ENCODE peak calls at places on chromosomes 4 and X, in ten cellular contexts. H is iPS DF 6.9, L is AG10803, X is cardiac muscle cell, P is endodermal cell, O is ovary, V is heart left ventricle, F is MG63, I is tibial artery, G is fibroblast of lung. E is an unnamed sample.

GRCh38 chr4:41134581-41134980 is 79.8 kb downstream of the APBB2 start:
- DNase-seq in O (no peak), G (no peak), P (no peak), F (no peak), V (no peak), X (no peak), H (no peak), I (no peak), L (peak), E (peak)

GRCh38 chr4:142091691-142092182 is 455.4 kb downstream of the IL15 start:
- DNase-seq in V (peak), I (peak), O (no peak), L (peak), H (no peak), G (peak), P (no peak), X (no peak), F (peak), E (peak)

GRCh38 chrX:53481093-53481492 is 46.9 kb upstream of the HSD17B10 start:
- DNase-seq in X (no peak), L (no peak), F (no peak), I (no peak), H (no peak), G (no peak), V (no peak), O (no peak), P (peak), E (no peak)

GRCh38 chr4:100317032-100317864 is 127.0 kb upstream of the DDIT4L start:
- DNase-seq in X (no peak), G (no peak), F (no peak), V (no peak), O (no peak), P (no peak), H (no peak), I (no peak), L (peak), E (peak)

GRCh38 chr4:6542951-6543350 is 32.0 kb upstream of the MAN2B2 start:
- DNase-seq in P (no peak), F (no peak), I (no peak), G (no peak), O (no peak), V (no peak), L (no peak), X (no peak), H (no peak), E (no peak)

GRCh38 chr4:107094332-107094731 is 58.2 kb upstream of the DKK2 start:
- DNase-seq in H (no peak), O (no peak), G (peak), I (no peak), V (no peak), X (peak), F (no peak), L (peak), P (no peak), E (peak)

GRCh38 chr4:122621010-122621616 is at the start of gene IL21:
- DNase-seq in H (no peak), V (no peak), F (no peak), G (no peak), P (no peak), O (no peak), L (no peak), I (no peak), X (no peak), E (no peak)

GRCh38 chr4:53490161-53490915 is 100.9 kb downstream of the LNX1 start:
- DNase-seq in O (no peak), G (peak), I (no peak), P (no peak), X (no peak), L (peak), H (no peak), F (no peak), V (no peak), E (peak)

GRCh38 chr4:72712997-72713396 is 144.0 kb upstream of the ADAMTS3 start:
- DNase-seq in I (no peak), G (no peak), X (no peak), L (no peak), H (no peak), O (no peak), V (no peak), F (no peak), P (no peak), E (no peak)

GRCh38 chrX:14697453-14697852 is 168.1 kb downstream of the GLRA2 start:
- DNase-seq in P (peak), G (no peak), F (peak), I (no peak), X (peak), L (no peak), V (no peak), O (no peak), H (peak), E (no peak)

GRCh38 chr4:114613579-114613978 is 15.0 kb downstream of the UGT8 start:
- DNase-seq in I (no peak), F (no peak), X (no peak), V (no peak), P (no peak), H (no peak), L (no peak), O (no peak), G (no peak), E (no peak)

GRCh38 chr4:114615435-114615834 is 16.8 kb downstream of the UGT8 start:
- DNase-seq in O (no peak), V (no peak), F (no peak), G (no peak), I (no peak), X (no peak), H (no peak), L (no peak), P (no peak), E (no peak)
- H3K4me3 ChIP-seq in O (no peak), V (no peak), F (no peak), G (no peak), I (no peak), X (no peak), H (no peak), L (no peak), P (no peak), E (no peak)

DNA sequence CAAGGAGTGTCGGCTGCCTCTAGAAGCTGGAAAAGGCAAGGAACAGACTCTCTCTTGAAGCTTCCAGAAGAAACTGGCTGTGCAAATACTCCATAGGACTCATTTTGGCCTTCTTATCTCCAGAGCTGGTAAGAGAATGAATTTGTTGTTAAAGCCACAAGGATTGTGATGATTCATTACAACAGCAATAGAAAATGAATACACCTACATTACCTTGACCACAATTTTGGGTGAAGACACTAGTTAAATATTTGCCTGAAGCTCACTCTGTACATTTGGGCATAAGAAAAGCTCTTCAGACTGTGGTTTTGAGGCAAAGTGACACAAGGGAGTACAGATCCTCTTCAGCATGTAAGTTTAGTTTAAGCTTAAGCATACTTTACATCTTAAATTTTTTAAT is 134.5 kb upstream of the TLL1 start:
- DNase-seq in H (no peak), P (no peak), V (no peak), X (no peak), F (no peak), G (peak), L (no peak), I (no peak), O (no peak), E (no peak)
- H3K4me3 ChIP-seq in H (no peak), P (peak), V (no peak), X (no peak), F (no peak), G (no peak), L (no peak), I (no peak), O (no peak), E (no peak)

GRCh38 chr4:156584100-156584499 is 387.5 kb downstream of the PDGFC start:
- DNase-seq in G (peak), F (no peak), L (no peak), X (no peak), O (no peak), I (no peak), V (no peak), P (no peak), H (no peak), E (peak)

GRCh38 chr4:156583265-156583664 is 388.3 kb downstream of the PDGFC start:
- DNase-seq in H (no peak), O (no peak), L (no peak), G (no peak), P (no peak), I (no peak), X (no peak), V (no peak), F (no peak), E (no peak)

GRCh38 chr4:156578713-156579112 is 392.9 kb downstream of the PDGFC start:
- DNase-seq in H (no peak), L (no peak), X (no peak), F (no peak), V (no peak), G (no peak), I (no peak), P (no peak), O (no peak), E (no peak)

GRCh38 chr4:156581282-156581681 is 390.3 kb downstream of the PDGFC start:
- DNase-seq in H (no peak), O (no peak), P (no peak), F (no peak), X (no peak), I (no peak), V (no peak), L (no peak), G (no peak), E (no peak)

DNA sequence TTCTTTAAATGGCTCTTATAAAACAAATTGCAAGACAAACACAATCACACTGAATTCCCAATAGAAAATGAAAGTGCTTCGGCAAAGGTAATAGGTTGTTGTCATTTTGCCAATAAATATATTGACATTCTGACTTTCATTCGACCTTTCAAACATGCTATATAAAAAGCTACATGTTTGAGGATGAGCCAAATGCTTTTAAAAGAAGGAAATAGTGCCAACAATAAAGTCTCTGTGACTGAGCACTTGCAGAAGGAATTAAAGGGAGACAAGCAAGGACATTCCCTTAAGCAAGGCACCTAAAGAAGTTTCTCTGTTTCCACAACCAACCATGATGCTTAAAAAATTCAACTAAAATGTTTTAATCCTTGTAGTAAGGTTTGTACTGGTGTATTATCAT is 389.9 kb downstream of the PDGFC start:
- DNase-seq in F (no peak), G (no peak), V (no peak), P (no peak), O (no peak), I (no peak), L (no peak), X (no peak), H (no peak), E (peak)
- H3K4me3 ChIP-seq in F (peak), G (peak), V (no peak), P (no peak), O (no peak), I (peak), L (no peak), X (no peak), H (no peak), E (no peak)

GRCh38 chr4:155676430-155676825 is 9.8 kb downstream of the GUCY1A1 start:
- DNase-seq in F (no peak), V (no peak), H (no peak), I (no peak), O (no peak), P (no peak), X (peak), G (peak), L (peak), E (no peak)
- H3K4me3 ChIP-seq in F (no peak), V (peak), H (no peak), I (peak), O (no peak), P (peak), X (no peak), G (no peak), L (no peak), E (no peak)

GRCh38 chrX:100072286-100072685 is 337.8 kb downstream of the PCDH19 start:
- DNase-seq in F (no peak), V (no peak), G (no peak), L (peak), X (no peak), H (no peak), O (no peak), I (no peak), P (no peak), E (peak)

GRCh38 chrX:100076031-100076430 is 334.0 kb downstream of the PCDH19 start:
- DNase-seq in P (no peak), G (no peak), V (no peak), H (no peak), X (no peak), L (no peak), I (no peak), O (no peak), F (no peak), E (no peak)

GRCh38 chrX:100070334-100070849 is 339.7 kb downstream of the PCDH19 start:
- DNase-seq in L (no peak), F (no peak), O (no peak), V (no peak), P (peak), H (no peak), G (no peak), I (no peak), X (no peak), E (no peak)
- H3K4me3 ChIP-seq in L (no peak), F (no peak), O (no peak), V (no peak), P (no peak), H (no peak), G (no peak), I (no peak), X (no peak), E (no peak)

GRCh38 chr4:2944091-2944482 is 19.1 kb downstream of the NOP14 start:
- DNase-seq in X (no peak), G (no peak), V (no peak), O (no peak), I (no peak), L (no peak), H (no peak), P (peak), F (no peak), E (no peak)

GRCh38 chr4:2946812-2947600 is 16.2 kb downstream of the NOP14 start:
- DNase-seq in F (no peak), P (peak), H (no peak), G (peak), X (no peak), O (no peak), L (no peak), I (no peak), V (no peak), E (no peak)

GRCh38 chr4:2942532-2943363 is 20.5 kb downstream of the NOP14 start:
- DNase-seq in P (peak), I (no peak), X (no peak), F (no peak), V (no peak), H (no peak), L (no peak), G (no peak), O (no peak), E (no peak)

GRCh38 chr4:2943364-2944090 is 19.7 kb downstream of the NOP14 start:
- DNase-seq in I (no peak), L (no peak), V (no peak), H (no peak), G (no peak), X (no peak), O (no peak), P (peak), F (no peak), E (no peak)

GRCh38 chr4:2944882-2945526 is 18.2 kb downstream of the NOP14 start:
- DNase-seq in G (no peak), L (no peak), O (no peak), I (no peak), H (no peak), F (no peak), V (no peak), P (peak), X (no peak), E (no peak)
- H3K4me3 ChIP-seq in G (no peak), L (no peak), O (no peak), I (no peak), H (no peak), F (no peak), V (no peak), P (no peak), X (no peak), E (no peak)

GRCh38 chrX:6227445-6227820 is 1.2 kb downstream of the NLGN4X start:
- DNase-seq in G (peak), V (no peak), H (no peak), P (peak), X (peak), I (no peak), F (no peak), O (peak), L (no peak), E (no peak)
- H3K4me3 ChIP-seq in G (no peak), V (peak), H (peak), P (peak), X (peak), I (peak), F (no peak), O (peak), L (no peak), E (no peak)